ENCODE peak calls at places on chromosomes 2 and 18, in five cellular contexts. N, S, Z, J and V are unnamed samples.

GRCh38 chr2:217231212-217231611 is 371.3 kb upstream of the TNP1 start:
- DNase-seq in N (peak; percentile 58), S (no peak), Z (no peak), J (no peak), V (no peak)

GRCh38 chr18:57780318-57781127 is 22.6 kb downstream of the ATP8B1 start:
- DNase-seq in N (peak; percentile 94), S (no peak), Z (peak; percentile 39), J (no peak), V (no peak)

GRCh38 chr2:232473467-232473890 is 14.2 kb downstream of the ECEL1 start:
- DNase-seq in N (peak; percentile 2), S (no peak), Z (no peak), J (no peak), V (no peak)

GRCh38 chr2:221931251-221931991 is 359.3 kb upstream of the EPHA4 start:
- DNase-seq in N (no peak), S (no peak), Z (no peak), J (no peak), V (no peak)

GRCh38 chr18:11064106-11064505 is 85.3 kb downstream of the PIEZO2 start:
- DNase-seq in N (no peak), S (no peak), Z (no peak), J (no peak), V (no peak)

GRCh38 chr2:27920148-27920885 is 29.8 kb downstream of the BABAM2 start:
- DNase-seq in N (peak; percentile 68), S (no peak), Z (peak; percentile 14), J (no peak), V (no peak)

GRCh38 chr2:54603796-54604195 is 119.7 kb upstream of the EML6 start:
- DNase-seq in N (no peak), S (no peak), Z (no peak), J (no peak), V (no peak)

GRCh38 chr2:172038121-172038520 is 38.4 kb downstream of the METAP1D start:
- DNase-seq in N (no peak), S (no peak), Z (no peak), J (no peak), V (no peak)

GRCh38 chr18:12307251-12307736 is 747 bp upstream of the TUBB6 start:
- DNase-seq in N (peak; percentile 80), S (peak; percentile 88), Z (no peak), J (peak; percentile 87), V (no peak)
- TF ChIP-seq CTCF in N (peak; percentile 27), S (no peak), Z (no peak), J (no peak), V (no peak)

GRCh38 chr18:5600376-5601071 is 56.7 kb upstream of the EPB41L3 start:
- DNase-seq in N (no peak), S (no peak), Z (no peak), J (no peak), V (no peak)

GRCh38 chr18:5603153-5603552 is 59.4 kb upstream of the EPB41L3 start:
- DNase-seq in N (no peak), S (no peak), Z (no peak), J (no peak), V (no peak)

GRCh38 chr18:5601188-5601624 is 57.4 kb upstream of the EPB41L3 start:
- DNase-seq in N (no peak), S (no peak), Z (no peak), J (no peak), V (no peak)

DNA sequence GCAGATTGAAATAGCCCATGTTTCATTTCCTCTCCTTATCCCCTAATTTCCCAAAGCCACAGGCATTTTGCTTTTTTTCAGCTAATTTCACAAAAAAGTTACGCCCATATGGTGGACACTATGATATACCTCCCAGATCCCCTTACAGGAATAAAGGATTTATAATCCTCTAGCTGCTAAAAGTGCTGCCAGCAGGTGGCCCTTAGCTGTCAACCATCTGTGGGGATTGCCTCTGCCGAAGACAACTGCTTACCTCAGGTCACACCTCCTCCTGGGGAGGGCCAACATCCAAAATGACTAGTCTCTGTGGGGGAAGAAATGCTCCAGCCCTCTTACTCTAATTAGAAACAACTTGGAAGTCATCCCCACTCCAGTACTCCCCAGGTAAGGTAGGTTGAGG is 61.0 kb upstream of the EPB41L3 start:
- DNase-seq in N (no peak), S (no peak), Z (no peak), J (no peak), V (no peak)
- TF ChIP-seq CTCF in N (no peak), S (peak; percentile 19), Z (no peak), J (no peak), V (no peak)

DNA sequence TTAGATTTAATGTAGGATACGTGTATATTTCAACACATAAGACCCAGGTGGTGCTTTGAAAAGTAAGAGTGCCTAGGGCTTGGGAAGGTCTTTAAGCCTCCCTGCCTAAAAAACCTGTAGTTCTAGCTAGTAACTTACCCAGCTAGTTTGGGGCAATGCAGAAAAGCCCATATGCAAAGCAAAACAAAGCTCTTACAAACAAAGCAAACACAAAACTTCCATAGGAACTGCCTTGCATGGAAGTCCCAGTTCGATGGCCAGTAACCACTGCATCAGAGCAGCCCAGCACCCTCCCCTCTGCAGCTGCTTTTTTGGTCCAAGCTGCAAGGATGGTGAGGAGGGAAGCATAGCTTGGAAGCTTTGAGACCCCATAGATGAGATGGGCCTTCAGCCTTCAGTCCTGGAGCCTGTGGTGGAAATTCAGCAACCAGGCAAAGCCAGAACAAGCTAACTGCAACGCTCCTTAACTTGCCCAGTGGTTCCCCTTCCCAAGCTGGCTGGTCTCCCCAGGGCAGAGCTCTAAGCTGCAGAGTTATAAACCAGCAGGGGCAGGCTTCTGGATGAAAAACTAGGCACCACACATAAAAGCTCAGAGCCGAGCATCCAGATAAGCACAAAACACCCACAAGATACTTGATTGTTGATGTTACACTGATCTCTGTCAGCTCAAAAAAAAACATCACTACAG is 16.2 kb downstream of the C2orf76 start:
- DNase-seq in N (no peak), S (no peak), Z (no peak), J (no peak), V (no peak)
- TF ChIP-seq CTCF in N (no peak), S (no peak), Z (no peak), J (no peak), V (no peak)

GRCh38 chr2:149487189-149487588 is 100.4 kb downstream of the MMADHC start:
- DNase-seq in N (no peak), S (no peak), Z (no peak), J (no peak), V (no peak)
- TF ChIP-seq CTCF in N (peak; percentile 36), S (no peak), Z (no peak), J (no peak), V (no peak)

GRCh38 chr2:118864207-118864606 is 16.8 kb upstream of the EN1 start:
- DNase-seq in N (no peak), S (no peak), Z (no peak), J (no peak), V (no peak)
- TF ChIP-seq CTCF in N (no peak), S (no peak), Z (no peak), J (no peak), V (no peak)

DNA sequence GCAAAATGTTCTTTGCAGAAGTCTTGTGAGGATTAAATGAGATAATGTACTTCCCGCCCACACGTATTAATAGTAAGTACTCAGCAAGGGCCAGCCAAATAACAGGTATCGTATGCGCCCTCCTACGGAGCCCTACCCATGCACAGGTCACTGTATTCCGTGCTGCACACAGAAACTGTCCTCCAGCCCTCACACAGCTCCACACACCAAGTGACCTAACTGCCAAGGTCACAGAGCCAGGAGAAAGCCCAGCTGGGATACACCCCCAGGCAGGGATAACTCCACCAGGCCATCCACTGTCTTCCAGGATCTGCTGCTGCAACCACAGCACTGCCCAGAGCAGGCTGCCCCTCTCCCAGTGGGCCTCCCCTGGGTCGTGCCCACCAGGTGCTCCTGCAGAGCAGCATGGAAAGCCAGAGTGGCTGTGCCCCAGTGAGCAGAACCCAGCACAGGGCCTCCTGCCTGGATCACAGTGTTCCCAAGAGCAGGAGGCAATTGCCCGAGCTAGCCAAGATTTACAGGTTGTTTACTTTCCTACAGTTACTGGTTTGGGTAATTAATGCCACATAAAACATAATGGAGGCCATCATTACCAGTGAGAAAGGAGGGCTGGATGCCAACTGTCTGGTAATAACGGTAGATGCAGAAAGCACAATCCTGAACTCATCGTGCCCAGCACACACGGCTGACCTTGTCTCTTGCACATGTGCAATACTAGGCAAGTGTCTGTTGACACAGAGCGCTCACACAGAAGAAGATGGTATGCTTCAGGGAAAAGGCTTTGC is 24.4 kb downstream of the TFCP2L1 start:
- DNase-seq in N (no peak), S (no peak), Z (no peak), J (no peak), V (no peak)
- TF ChIP-seq CTCF in N (no peak), S (no peak), Z (no peak), J (no peak), V (no peak)